ENCODE peak calls at places on chromosomes 16 and 17, in six cellular contexts. E is activated CD8-positive, alpha-beta T cell treated with anti-CD3 and anti-CD28 coated beads for 36 hours; L is mucosa of descending colon; P is nephron progenitor cell; R is cardiac muscle cell; G is osteocyte. J is an unnamed sample.

GRCh38 chr17:77534137-77534536 is 393.4 kb downstream of the SEC14L1 start:
- DNase-seq in R (no peak), L (no peak), P (no peak), G (no peak), E (no peak), J (no peak)

GRCh38 chr16:19389246-19389645 is 28.4 kb upstream of the TMC5 start:
- DNase-seq in P (peak), R (peak), E (peak), L (peak), G (no peak), J (peak)

GRCh38 chr16:28218109-28218508 is 6.3 kb upstream of the XPO6 start:
- DNase-seq in G (no peak), L (no peak), R (no peak), E (peak), P (no peak), J (peak)

GRCh38 chr16:27980076-27980775 is 83.3 kb downstream of the GSG1L start:
- DNase-seq in L (no peak), P (no peak), E (no peak), G (peak), R (no peak), J (no peak)

GRCh38 chr16:58098207-58099096 is 30.7 kb downstream of the CFAP20 start:
- DNase-seq in G (no peak), P (no peak), L (no peak), E (no peak), R (no peak), J (no peak)

GRCh38 chr17:68455756-68456528 is 1.4 kb downstream of the WIPI1 start:
- DNase-seq in L (no peak), R (no peak), G (no peak), E (no peak), P (no peak), J (no peak)

GRCh38 chr17:60652484-60653247 is 25.0 kb upstream of the BCAS3 start:
- DNase-seq in E (no peak), P (no peak), L (no peak), G (no peak), R (no peak), J (no peak)

GRCh38 chr16:65771707-65772106 is 594.8 kb upstream of the CDH5 start:
- DNase-seq in E (no peak), L (no peak), G (no peak), P (no peak), R (no peak), J (no peak)

GRCh38 chr16:77675464-77676324 is 46.6 kb upstream of the NUDT7 start:
- DNase-seq in R (peak), E (peak), L (peak), P (peak), G (peak), J (peak)

GRCh38 chr17:73718912-73719311 is 74.7 kb upstream of the SDK2 start:
- DNase-seq in R (peak), E (no peak), G (no peak), P (no peak), L (no peak), J (no peak)

GRCh38 chr17:80862341-80862969 is 129.2 kb upstream of the CHMP6 start:
- DNase-seq in G (no peak), P (no peak), L (peak), E (no peak), R (no peak), J (no peak)

GRCh38 chr17:77882481-77883212 is 75.9 kb upstream of the TNRC6C start:
- DNase-seq in R (no peak), E (peak), G (no peak), L (peak), P (no peak), J (peak)

GRCh38 chr16:88479795-88480760 is 27.0 kb downstream of the ZFPM1 start:
- DNase-seq in R (no peak), G (no peak), P (no peak), L (no peak), E (peak), J (peak)

GRCh38 chr17:63676540-63676933 is 23.4 kb downstream of the LIMD2 start:
- DNase-seq in E (no peak), R (no peak), P (no peak), G (no peak), L (no peak), J (no peak)

GRCh38 chr17:63680700-63681099 is 19.2 kb downstream of the LIMD2 start:
- DNase-seq in E (no peak), P (no peak), R (no peak), L (no peak), G (no peak), J (no peak)

GRCh38 chr17:63682441-63682840 is 17.5 kb downstream of the LIMD2 start:
- DNase-seq in L (no peak), P (no peak), R (no peak), G (no peak), E (no peak), J (no peak)

GRCh38 chr17:63681530-63681929 is 18.4 kb downstream of the LIMD2 start:
- DNase-seq in R (no peak), P (no peak), E (no peak), L (no peak), G (no peak), J (no peak)

GRCh38 chr17:63679214-63679613 is 20.7 kb downstream of the LIMD2 start:
- DNase-seq in R (no peak), P (no peak), L (no peak), E (no peak), G (no peak), J (no peak)
- TF ChIP-seq CTCF in R (no peak), P (no peak), L (no peak), E (no peak), G (no peak), J (no peak)

GRCh38 chr16:89945654-89946053 is 2.9 kb upstream of the DEF8 start:
- DNase-seq in E (no peak), G (no peak), L (no peak), R (no peak), P (no peak), J (no peak)
- TF ChIP-seq CTCF in E (no peak), G (no peak), L (no peak), R (no peak), P (no peak), J (no peak)

GRCh38 chr16:82020051-82020450 is 8.8 kb upstream of the SDR42E1 start:
- DNase-seq in G (no peak), E (no peak), R (no peak), L (no peak), P (no peak), J (no peak)

GRCh38 chr16:82010649-82011048 is 621 bp downstream of the SDR42E1 start:
- DNase-seq in G (no peak), L (no peak), E (peak), R (no peak), P (no peak), J (no peak)

GRCh38 chr16:82016964-82017363 is 5.7 kb upstream of the SDR42E1 start:
- DNase-seq in G (no peak), L (no peak), P (no peak), R (no peak), E (no peak), J (no peak)

GRCh38 chr16:82011199-82011641 is at the start of gene SDR42E1:
- DNase-seq in E (peak), P (no peak), R (no peak), L (peak), G (no peak), J (peak)

GRCh38 chr16:82016268-82016667 is 5.0 kb upstream of the SDR42E1 start:
- DNase-seq in G (no peak), L (no peak), R (no peak), P (no peak), E (no peak), J (no peak)
- TF ChIP-seq CTCF in G (peak), L (no peak), R (peak), P (no peak), E (no peak), J (no peak)

GRCh38 chr17:50426814-50427787 is 1.1 kb downstream of the ACSF2 start:
- DNase-seq in L (peak), P (peak), E (peak), G (no peak), R (peak), J (peak)
- TF ChIP-seq CTCF in L (no peak), P (no peak), E (no peak), G (peak), R (peak), J (peak)

DNA sequence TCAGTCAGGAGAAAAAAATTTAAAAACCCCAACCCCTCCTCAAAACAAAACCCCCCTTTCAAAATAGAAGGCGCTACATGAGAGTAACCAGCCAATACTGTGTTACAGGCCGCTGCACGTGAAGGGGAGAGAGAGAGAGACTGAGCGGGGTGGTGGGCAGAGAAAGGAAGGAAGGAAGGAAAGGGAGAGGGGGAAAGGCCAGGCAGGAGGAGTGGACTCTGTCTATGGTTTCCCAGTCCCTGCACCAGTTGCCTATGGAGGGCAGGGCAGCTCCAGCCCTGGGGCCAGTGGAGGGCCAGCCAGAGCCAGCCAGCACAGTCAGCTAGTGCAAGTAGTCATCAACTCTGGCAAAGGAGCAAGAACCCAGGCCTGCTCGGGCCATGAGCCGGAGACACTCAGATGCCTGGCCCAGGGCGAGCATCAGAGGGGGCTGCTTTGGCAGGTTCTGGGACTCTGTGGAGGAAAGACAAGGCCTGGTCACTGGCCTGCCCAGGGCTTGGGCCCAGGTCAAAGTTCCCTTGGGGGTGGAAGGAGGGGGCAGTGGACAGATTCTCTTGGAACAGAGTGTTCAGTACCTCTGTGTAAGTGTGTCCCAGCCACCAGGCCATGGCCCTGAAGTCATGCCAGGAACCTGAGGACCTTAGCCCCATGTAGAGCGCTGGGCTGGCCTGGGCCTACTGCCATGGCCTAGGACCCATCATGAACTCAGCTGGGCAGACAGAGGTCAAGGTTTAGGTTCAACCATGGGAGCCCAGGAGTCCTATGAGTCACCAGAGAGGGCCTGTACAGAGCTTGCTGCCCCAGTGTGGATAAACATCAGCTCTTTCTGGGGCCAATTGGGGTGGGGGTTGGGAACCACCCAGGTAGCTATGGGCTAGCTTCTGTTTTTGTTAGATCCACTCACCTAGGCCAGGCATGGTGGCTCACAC is 7.3 kb upstream of the GFOD2 start:
- DNase-seq in R (no peak), E (no peak), P (no peak), L (no peak), G (no peak), J (no peak)
- TF ChIP-seq CTCF in R (no peak), E (no peak), P (no peak), L (no peak), G (no peak), J (no peak)

GRCh38 chr17:75654176-75654575 is 12.8 kb downstream of the RECQL5 start:
- DNase-seq in G (no peak), P (no peak), L (no peak), E (no peak), R (no peak), J (no peak)
- TF ChIP-seq CTCF in G (peak), P (no peak), L (no peak), E (no peak), R (no peak), J (no peak)